ENCODE peak calls at places on chromosome 15, in seven cellular contexts. N is GM23248, S is neural progenitor cell, X is HCT116, T is hepatocyte, V is GM23338, U is MM.1S. J is an unnamed sample.

GRCh38 chr15:25618161-25618560 is 179.3 kb upstream of the UBE3A start:
- DNase-seq in N (no peak), S (no peak), X (no peak), T (no peak), V (no peak), U (no peak), J (no peak)

GRCh38 chr15:76359152-76359551 is 22.6 kb downstream of the ISL2 start:
- DNase-seq in N (no peak), S (no peak), X (no peak), T (no peak), V (no peak), U (no peak), J (no peak)

GRCh38 chr15:64749999-64750657 is 25.3 kb downstream of the RBPMS2 start:
- DNase-seq in N (peak; percentile 80), S (peak; percentile 88), X (no peak), T (no peak), V (peak; percentile 89), U (no peak), J (no peak)

GRCh38 chr15:71559098-71559497 is 251.3 kb upstream of the NR2E3 start:
- DNase-seq in N (peak; percentile 45), S (no peak), X (no peak), T (no peak), V (no peak), U (no peak), J (peak; percentile 63)

GRCh38 chr15:64883097-64883581 is 28.6 kb upstream of the ANKDD1A start:
- DNase-seq in N (peak; percentile 40), S (no peak), X (no peak), T (no peak), V (no peak), U (no peak), J (no peak)

GRCh38 chr15:41939986-41940385 is 32.4 kb downstream of the EHD4 start:
- DNase-seq in N (no peak), S (no peak), X (no peak), T (no peak), V (no peak), U (no peak), J (no peak)

GRCh38 chr15:69513450-69513849 is 60.8 kb downstream of the RPLP1 start:
- DNase-seq in N (no peak), S (no peak), X (no peak), T (no peak), V (no peak), U (no peak), J (no peak)

GRCh38 chr15:44726136-44726535 is 10.2 kb upstream of the TRIM69 start:
- DNase-seq in N (peak; percentile 58), S (no peak), X (no peak), T (no peak), V (no peak), U (peak; percentile 43), J (no peak)

DNA sequence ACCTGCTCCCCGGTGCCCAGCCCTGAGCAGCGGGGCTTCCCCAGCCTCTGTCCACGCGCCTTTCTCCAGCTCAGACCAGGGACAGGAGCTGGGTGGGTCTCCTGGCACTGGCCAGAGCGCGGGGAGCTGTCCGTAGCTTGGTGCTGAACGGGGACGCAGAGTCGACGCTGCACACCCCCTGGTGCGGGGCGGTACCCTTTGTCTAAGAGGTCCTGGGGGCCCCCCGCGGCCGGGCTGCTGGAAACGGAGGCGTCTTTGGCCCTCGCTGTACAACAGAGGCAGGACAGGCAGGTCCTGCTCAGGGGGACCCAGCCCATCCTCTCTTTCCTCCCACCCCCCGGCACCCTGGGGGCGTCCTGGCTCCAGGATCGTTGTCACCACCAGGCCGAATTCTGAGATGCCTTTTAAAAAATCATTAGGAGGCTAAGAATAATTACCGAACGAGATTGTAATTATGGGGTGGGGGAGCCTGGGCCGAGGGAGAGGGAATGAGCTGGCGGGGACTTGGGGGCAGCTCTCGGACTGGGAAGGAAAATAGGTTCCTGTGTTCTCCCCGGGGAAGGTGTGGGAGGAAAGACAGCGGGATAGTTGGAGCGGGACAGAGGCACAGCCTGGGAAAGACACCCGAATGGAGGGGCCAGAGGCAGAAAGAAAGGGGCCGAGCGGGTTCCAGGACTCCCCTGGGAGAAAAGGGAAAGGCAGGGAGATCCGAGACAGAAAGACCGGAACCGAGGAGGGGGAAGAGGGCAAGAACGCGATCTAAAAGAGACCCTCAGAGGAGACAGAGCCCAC is 4.1 kb upstream of the SKOR1 start:
- DNase-seq in N (peak; percentile 66), S (peak; percentile 89), X (no peak), T (peak; percentile 85), V (peak; percentile 79), U (no peak), J (peak; percentile 22)
- TF ChIP-seq EZH2 in N (no peak), S (peak; percentile 33), X (no peak), T (no peak), V (peak; percentile 58), U (no peak), J (no peak)

GRCh38 chr15:74817370-74817737 is 4.7 kb downstream of the LMAN1L start:
- DNase-seq in N (peak; percentile 60), S (peak; percentile 33), X (no peak), T (peak; percentile 48), V (no peak), U (no peak), J (peak; percentile 75)
- TF ChIP-seq EZH2phosphoT487 in N (no peak), S (no peak), X (no peak), T (no peak), V (no peak), U (no peak), J (no peak)

DNA sequence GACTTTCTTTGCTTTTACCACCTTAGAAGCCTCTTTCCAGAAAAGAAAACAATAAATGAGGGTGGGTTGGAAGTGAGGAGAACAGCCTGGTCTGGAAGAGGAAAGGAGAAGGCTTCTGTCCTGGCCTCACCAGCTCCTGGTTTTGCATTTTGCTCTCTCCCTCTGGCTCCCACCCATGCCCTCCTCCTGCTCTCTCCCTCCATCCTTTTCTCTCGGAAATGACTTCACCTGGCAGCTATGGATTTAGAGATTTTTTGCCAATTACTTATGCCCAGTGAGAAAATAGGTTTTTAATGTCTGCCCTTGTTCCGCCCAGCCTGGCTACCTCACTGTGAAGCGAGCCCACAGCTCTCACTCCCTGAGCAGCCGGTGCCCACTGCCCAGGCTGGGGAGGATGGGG is 77.9 kb upstream of the NTRK3 start:
- DNase-seq in N (peak; percentile 80), S (no peak), X (no peak), T (no peak), V (no peak), U (no peak), J (no peak)
- TF ChIP-seq EZH2 in N (no peak), S (no peak), X (no peak), T (no peak), V (no peak), U (no peak), J (no peak)

GRCh38 chr15:39362832-39363561 is 217.9 kb upstream of the THBS1 start:
- DNase-seq in N (peak; percentile 90), S (no peak), X (no peak), T (peak; percentile 41), V (no peak), U (no peak), J (no peak)

GRCh38 chr15:39363761-39364586 is 216.9 kb upstream of the THBS1 start:
- DNase-seq in N (peak; percentile 79), S (no peak), X (no peak), T (no peak), V (no peak), U (no peak), J (peak; percentile 55)

GRCh38 chr15:39364721-39365120 is 216.2 kb upstream of the THBS1 start:
- DNase-seq in N (peak; percentile 54), S (no peak), X (no peak), T (no peak), V (no peak), U (no peak), J (no peak)

GRCh38 chr15:39365873-39366272 is 215.0 kb upstream of the THBS1 start:
- DNase-seq in N (no peak), S (no peak), X (no peak), T (no peak), V (no peak), U (no peak), J (no peak)

DNA sequence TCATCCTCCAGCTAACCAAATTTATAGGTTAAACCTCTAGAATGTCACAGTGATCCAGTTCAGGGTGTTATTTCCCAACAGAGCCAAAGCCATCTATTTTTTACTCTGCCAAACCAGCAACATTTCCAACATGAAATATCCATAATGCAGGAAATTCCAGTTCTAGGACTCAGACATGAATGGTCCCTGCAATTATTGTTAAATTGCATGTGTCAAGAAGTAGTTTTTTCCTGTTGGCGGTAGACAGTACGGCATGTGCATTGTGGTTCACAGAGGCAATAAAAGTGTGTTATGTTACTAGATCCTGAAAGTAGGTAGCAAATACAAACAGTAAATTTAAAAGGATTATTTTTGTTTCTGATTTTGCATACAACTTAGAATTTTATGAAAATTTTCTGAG is 215.7 kb upstream of the THBS1 start:
- DNase-seq in N (peak; percentile 74), S (no peak), X (no peak), T (no peak), V (no peak), U (no peak), J (no peak)
- TF ChIP-seq EZH2phosphoT487 in N (no peak), S (no peak), X (no peak), T (no peak), V (no peak), U (no peak), J (no peak)

GRCh38 chr15:90142216-90143175 is 40.2 kb upstream of the IDH2 start:
- DNase-seq in N (no peak), S (no peak), X (no peak), T (no peak), V (no peak), U (no peak), J (no peak)
- TF ChIP-seq EZH2 in N (no peak), S (no peak), X (no peak), T (no peak), V (no peak), U (no peak), J (no peak)

GRCh38 chr15:84795186-84795585 is 22.0 kb upstream of the ALPK3 start:
- DNase-seq in N (peak; percentile 22), S (no peak), X (no peak), T (no peak), V (no peak), U (no peak), J (no peak)
- TF ChIP-seq EZH2phosphoT487 in N (no peak), S (no peak), X (no peak), T (no peak), V (no peak), U (no peak), J (no peak)

GRCh38 chr15:85899927-85900326 is 105.2 kb upstream of the KLHL25 start:
- DNase-seq in N (no peak), S (no peak), X (no peak), T (peak; percentile 39), V (no peak), U (no peak), J (no peak)

GRCh38 chr15:85910796-85911195 is 116.1 kb upstream of the KLHL25 start:
- DNase-seq in N (no peak), S (peak; percentile 25), X (no peak), T (peak; percentile 45), V (no peak), U (no peak), J (no peak)

GRCh38 chr15:85906028-85906427 is 111.3 kb upstream of the KLHL25 start:
- DNase-seq in N (no peak), S (no peak), X (no peak), T (no peak), V (peak; percentile 5), U (no peak), J (no peak)

DNA sequence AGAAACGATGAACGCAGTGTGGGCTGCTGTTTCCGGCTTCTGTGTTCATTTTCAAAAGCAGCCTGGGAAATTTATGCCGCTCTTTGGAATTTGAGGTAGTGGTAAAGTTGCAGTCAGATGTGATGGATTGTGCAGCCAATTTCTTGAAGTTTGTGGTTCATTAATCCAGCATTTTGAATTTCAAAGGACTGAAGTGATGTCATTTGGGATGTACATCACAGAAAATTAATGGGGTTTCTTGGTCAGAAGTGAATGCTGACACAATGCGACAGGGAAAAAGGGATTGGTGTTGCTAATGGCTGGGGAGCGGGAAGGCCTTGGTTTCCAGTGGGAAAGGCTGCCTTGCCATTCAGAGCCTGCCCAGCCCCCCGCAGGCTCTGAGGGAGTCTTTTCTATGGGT is 110.9 kb upstream of the KLHL25 start:
- DNase-seq in N (no peak), S (no peak), X (no peak), T (no peak), V (no peak), U (no peak), J (no peak)
- TF ChIP-seq EZH2 in N (no peak), S (no peak), X (no peak), T (no peak), V (no peak), U (no peak), J (no peak)